ENCODE peak calls at places on chromosome 10, in six cellular contexts. A is hepatic stellate cell; T is NCI-H460; E is NCI-H1930; B is heart left ventricle; R is activated naive CD4-positive, alpha-beta T cell treated with anti-CD3 and anti-CD28 coated beads, Interleukin-2, amount 50 U/mL, for 16 hours. Z is an unnamed sample.

GRCh38 chr10:127190427-127190826 is 6.0 kb downstream of the INSYN2A start:
- DNase-seq in E (no peak), R (no peak), T (no peak), A (no peak), B (no peak), Z (no peak)

GRCh38 chr10:88254091-88254490 is 329.0 kb downstream of the RNLS start:
- DNase-seq in T (peak), B (no peak), A (peak), R (no peak), E (no peak), Z (no peak)

GRCh38 chr10:47058961-47059391 is 147.7 kb downstream of the PTPN20 start:
- DNase-seq in B (no peak), R (no peak), A (no peak), T (no peak), E (no peak), Z (no peak)

GRCh38 chr10:110471566-110472139 is 26.1 kb upstream of the DUSP5 start:
- DNase-seq in E (no peak), T (no peak), A (peak), R (no peak), B (no peak), Z (no peak)

GRCh38 chr10:31419394-31420063 is 100.5 kb downstream of the ZEB1 start:
- DNase-seq in T (no peak), A (no peak), E (no peak), R (no peak), B (no peak), Z (no peak)

GRCh38 chr10:3347413-3348147 is 175.0 kb upstream of the PITRM1 start:
- DNase-seq in T (no peak), R (no peak), A (no peak), B (no peak), E (no peak), Z (peak)

GRCh38 chr10:103104721-103105120 is 88.4 kb downstream of the NT5C2 start:
- DNase-seq in A (no peak), R (no peak), E (no peak), T (no peak), B (no peak), Z (no peak)

GRCh38 chr10:514137-514671 is 175.3 kb downstream of the DIP2C start:
- DNase-seq in B (no peak), A (no peak), E (peak), R (no peak), T (no peak), Z (peak)

GRCh38 chr10:99346247-99346646 is 17.1 kb downstream of the CNNM1 start:
- DNase-seq in R (no peak), A (no peak), T (no peak), B (no peak), E (no peak), Z (no peak)

GRCh38 chr10:99529483-99530107 is 3.1 kb upstream of the NKX2-3 start:
- DNase-seq in R (no peak), A (no peak), B (no peak), T (no peak), E (no peak), Z (no peak)

GRCh38 chr10:87658383-87658795 is 1.3 kb upstream of the PAPSS2 start:
- DNase-seq in T (peak), A (no peak), E (no peak), B (no peak), R (no peak), Z (no peak)

GRCh38 chr10:74500806-74501205 is 325.6 kb upstream of the KAT6B start:
- DNase-seq in B (no peak), T (no peak), R (no peak), A (no peak), E (no peak), Z (no peak)

GRCh38 chr10:61124748-61125147 is 180.8 kb upstream of the RHOBTB1 start:
- DNase-seq in E (no peak), A (no peak), R (no peak), B (no peak), T (no peak), Z (no peak)

GRCh38 chr10:53898532-53898931 is 902.5 kb downstream of the PCDH15 start:
- DNase-seq in B (no peak), R (no peak), E (no peak), A (no peak), T (no peak), Z (no peak)

GRCh38 chr10:49310460-49310859 is 11.5 kb downstream of the C10orf71 start:
- DNase-seq in T (no peak), E (no peak), B (no peak), R (no peak), A (no peak), Z (no peak)

GRCh38 chr10:104146871-104147270 is 24.9 kb downstream of the SFR1 start:
- DNase-seq in B (no peak), A (no peak), E (no peak), T (no peak), R (no peak), Z (no peak)

GRCh38 chr10:109920011-109920410 is 3.3 kb downstream of the XPNPEP1 start:
- DNase-seq in E (no peak), T (no peak), A (no peak), B (no peak), R (no peak), Z (no peak)

GRCh38 chr10:22894714-22895113 is 33.1 kb upstream of the ARMC3 start:
- DNase-seq in B (no peak), R (no peak), A (no peak), T (no peak), E (no peak), Z (no peak)